ENCODE peak calls at places on chromosomes 7 and 10, in eight cellular contexts. Q is esophagus squamous epithelium; F is CD4-positive, CD25-positive, alpha-beta regulatory T cell; V is astrocyte; K is gastrocnemius medialis; A is HCT116; R is psoas muscle; X is kidney. B is an unnamed sample. For H3K4me1, the result is how much of the 10 kb centered on the place peaks cover.

GRCh38 chr7:51123322-51124021 is 193.1 kb downstream of the COBL start:
- DNase-seq in X (peak), Q (no peak), R (peak), V (peak), A (peak), K (peak), F (peak), B (no peak)

GRCh38 chr7:16603633-16604032 is 41.9 kb downstream of the ANKMY2 start:
- DNase-seq in A (no peak), K (no peak), R (no peak), Q (no peak), X (no peak), V (no peak), F (no peak), B (no peak)

GRCh38 chr10:6011558-6011957 is 34.2 kb upstream of the IL15RA start:
- DNase-seq in A (no peak), R (no peak), X (no peak), V (no peak), Q (no peak), K (no peak), F (peak), B (no peak)

GRCh38 chr7:100835903-100836811 is 8.8 kb upstream of the EPHB4 start:
- DNase-seq in A (no peak), Q (no peak), V (no peak), K (no peak), R (peak), X (peak), F (no peak), B (no peak)

GRCh38 chr10:79425074-79425532 is 20.3 kb downstream of the ZCCHC24 start:
- DNase-seq in Q (no peak), X (peak), R (no peak), A (no peak), K (peak), F (no peak), V (no peak), B (no peak)

GRCh38 chr7:65477326-65477725 is 103.7 kb downstream of the ZNF92 start:
- DNase-seq in K (no peak), Q (no peak), F (no peak), X (no peak), V (no peak), R (no peak), A (peak), B (no peak)

GRCh38 chr7:46432666-46433065 is 511.6 kb upstream of the IGFBP3 start:
- DNase-seq in K (no peak), R (no peak), X (no peak), F (no peak), A (no peak), V (peak), Q (no peak), B (no peak)

GRCh38 chr7:158904599-158904998 is 48.2 kb downstream of the DYNC2I1 start:
- DNase-seq in Q (no peak), X (no peak), V (no peak), R (no peak), K (no peak), A (no peak), F (no peak), B (no peak)

GRCh38 chr7:22842383-22842903 is 19.8 kb upstream of the TOMM7 start:
- DNase-seq in K (peak), X (no peak), Q (no peak), V (no peak), A (no peak), R (no peak), F (no peak), B (no peak)

GRCh38 chr7:148515237-148515636 is 75.3 kb upstream of the C7orf33 start:
- DNase-seq in Q (no peak), A (no peak), X (no peak), V (peak), R (no peak), F (no peak), K (no peak), B (no peak)

GRCh38 chr10:4296165-4296564 is 511.2 kb upstream of the KLF6 start:
- DNase-seq in F (no peak), K (no peak), R (no peak), X (no peak), A (no peak), V (no peak), Q (no peak), B (no peak)

GRCh38 chr7:151565541-151565940 is 45.8 kb upstream of the RHEB start:
- DNase-seq in X (no peak), F (no peak), K (no peak), A (no peak), V (peak), R (no peak), Q (no peak), B (no peak)

GRCh38 chr7:33250421-33250827 is 121.1 kb downstream of the BBS9 start:
- DNase-seq in R (no peak), Q (no peak), F (no peak), K (no peak), A (no peak), V (peak), X (no peak), B (no peak)

GRCh38 chr10:42781893-42782445 is 626 bp upstream of the BMS1 start:
- DNase-seq in A (no peak), V (no peak), R (peak), X (no peak), Q (no peak), K (no peak), F (no peak), B (no peak)

GRCh38 chr7:18762189-18762588 is 266.6 kb downstream of the HDAC9 start:
- DNase-seq in X (no peak), F (no peak), Q (no peak), R (no peak), V (peak), K (no peak), A (no peak), B (no peak)

GRCh38 chr10:95445837-95446347 is 115.3 kb downstream of the SORBS1 start:
- DNase-seq in A (peak), Q (no peak), K (peak), F (peak), R (peak), X (no peak), V (peak), B (no peak)

GRCh38 chr10:131750973-131751826 is 149.6 kb upstream of the PPP2R2D start:
- DNase-seq in F (no peak), V (no peak), K (no peak), Q (no peak), A (no peak), X (peak), R (peak), B (no peak)

GRCh38 chr10:101575580-101576228 is 12.4 kb downstream of the POLL start:
- DNase-seq in R (peak), X (no peak), A (no peak), V (no peak), Q (no peak), F (no peak), K (no peak), B (no peak)

GRCh38 chr10:77892021-77892739 is 34.4 kb downstream of the DLG5 start:
- DNase-seq in A (no peak), K (no peak), X (no peak), V (no peak), R (peak), Q (no peak), F (no peak), B (no peak)

GRCh38 chr10:132742837-132743194 is 43.1 kb downstream of the NKX6-2 start:
- DNase-seq in V (no peak), Q (no peak), X (no peak), R (no peak), A (no peak), F (no peak), K (no peak), B (no peak)

GRCh38 chr7:126026421-126027088 is 1096.9 kb upstream of the POT1 start:
- DNase-seq in F (no peak), R (no peak), K (no peak), A (peak), Q (no peak), X (no peak), V (no peak), B (no peak)

GRCh38 chr7:133436014-133436428 is 183.1 kb downstream of the EXOC4 start:
- DNase-seq in R (no peak), A (no peak), F (no peak), Q (no peak), X (peak), K (no peak), V (peak), B (no peak)

GRCh38 chr10:63492788-63493403 is 27.1 kb upstream of the JMJD1C start:
- DNase-seq in F (no peak), V (no peak), X (no peak), Q (no peak), R (no peak), K (no peak), A (no peak), B (no peak)

GRCh38 chr10:59460601-59461000 is 98.3 kb upstream of the FAM13C start:
- DNase-seq in X (no peak), Q (no peak), F (no peak), V (no peak), K (no peak), A (no peak), R (no peak), B (no peak)

GRCh38 chr7:26789481-26790175 is 74.8 kb downstream of the SKAP2 start:
- DNase-seq in R (no peak), F (no peak), V (no peak), X (no peak), K (no peak), Q (no peak), A (no peak), B (no peak)

GRCh38 chr10:18104223-18104872 is 35.9 kb upstream of the CACNB2 start:
- DNase-seq in A (peak), V (peak), X (no peak), Q (no peak), F (peak), K (no peak), R (peak), B (no peak)

GRCh38 chr7:66047426-66047825 is 28.2 kb upstream of the ASL start:
- DNase-seq in R (no peak), F (no peak), V (peak), K (no peak), A (peak), Q (no peak), X (no peak), B (no peak)

GRCh38 chr7:5526190-5527037 is 102.8 kb upstream of the TNRC18 start:
- DNase-seq in F (peak), K (peak), A (no peak), Q (no peak), R (peak), V (no peak), X (no peak), B (peak)

GRCh38 chr7:100352984-100353684 is 4.8 kb upstream of the PILRB start:
- DNase-seq in V (no peak), Q (no peak), K (no peak), A (no peak), F (no peak), R (peak), X (no peak), B (no peak)

GRCh38 chr10:49395741-49396665 is at the start of gene DRGX:
- DNase-seq in X (no peak), Q (no peak), V (no peak), K (no peak), R (no peak), A (no peak), F (no peak), B (no peak)

GRCh38 chr10:51368943-51369342 is 294.7 kb downstream of the PRKG1 start:
- DNase-seq in A (no peak), F (no peak), R (no peak), V (no peak), X (no peak), Q (no peak), K (no peak), B (no peak)
- H3K4me3 ChIP-seq in A (no peak), F (no peak), R (no peak), V (no peak), X (no peak), Q (no peak), K (no peak), B (no peak)

DNA sequence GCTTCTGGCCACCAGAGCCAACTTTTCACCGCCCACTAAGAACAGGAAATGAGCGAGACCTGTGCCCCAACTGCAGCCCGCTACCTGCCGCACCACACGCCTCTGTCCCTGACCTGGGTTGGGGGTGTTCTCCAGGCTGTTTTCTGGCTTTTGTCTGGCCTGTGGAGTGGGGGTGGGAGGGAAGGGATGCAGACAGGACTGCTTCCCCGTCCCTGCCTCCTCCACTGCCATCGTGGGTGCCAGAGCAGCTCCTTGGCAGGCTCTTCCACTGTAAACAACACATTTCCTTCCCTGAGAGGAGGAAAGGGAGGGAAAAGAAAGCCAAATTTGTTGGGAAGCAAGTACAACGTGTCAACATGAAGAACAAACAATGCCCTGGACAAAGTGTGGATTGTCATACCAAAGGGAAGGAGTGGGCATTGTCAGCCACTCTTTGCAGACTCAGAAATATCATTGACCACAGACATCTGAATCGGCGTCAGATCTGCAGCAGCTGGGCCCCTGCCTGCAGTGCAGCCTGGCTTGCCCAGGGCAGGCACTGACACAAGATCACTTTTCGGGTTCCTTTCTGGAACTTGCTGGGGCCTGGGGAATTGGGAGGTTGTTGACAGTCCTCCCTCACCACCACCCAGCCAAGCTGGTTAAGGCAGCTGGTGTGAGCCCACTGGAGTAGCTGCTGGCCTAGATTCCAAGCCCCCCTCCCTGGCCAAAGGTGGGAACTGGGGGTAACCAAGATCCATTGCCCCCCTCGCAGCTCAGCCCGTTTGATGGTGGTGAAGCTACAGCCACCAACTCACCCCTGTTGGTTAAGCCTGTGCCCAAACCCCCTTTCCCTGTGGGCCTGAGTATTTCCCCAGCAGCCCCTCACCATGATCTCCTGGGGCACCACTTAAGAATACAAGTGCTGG is 22.6 kb upstream of the TRIM8 start:
- DNase-seq in A (no peak), X (peak), R (peak), K (no peak), Q (no peak), F (peak), V (peak), B (no peak)
- H3K4me1 ChIP-seq in A (under half), X (under half), R (half or more), K (half or more), Q (half or more), F (under half), V (under half), B (under half)

GRCh38 chr7:28804157-28804556 is 154.0 kb downstream of the TRIL start:
- DNase-seq in F (no peak), A (no peak), Q (no peak), R (no peak), K (no peak), X (peak), V (no peak), B (no peak)

GRCh38 chr7:28806841-28807240 is 151.3 kb downstream of the TRIL start:
- DNase-seq in V (peak), X (no peak), Q (no peak), A (no peak), K (no peak), R (no peak), F (no peak), B (no peak)

GRCh38 chr7:28804990-28805389 is 153.1 kb downstream of the TRIL start:
- DNase-seq in V (peak), R (no peak), A (no peak), Q (no peak), K (no peak), F (no peak), X (no peak), B (no peak)

GRCh38 chr7:28808786-28809533 is 149.2 kb downstream of the TRIL start:
- DNase-seq in V (peak), X (peak), A (no peak), Q (peak), K (no peak), R (peak), F (no peak), B (no peak)

DNA sequence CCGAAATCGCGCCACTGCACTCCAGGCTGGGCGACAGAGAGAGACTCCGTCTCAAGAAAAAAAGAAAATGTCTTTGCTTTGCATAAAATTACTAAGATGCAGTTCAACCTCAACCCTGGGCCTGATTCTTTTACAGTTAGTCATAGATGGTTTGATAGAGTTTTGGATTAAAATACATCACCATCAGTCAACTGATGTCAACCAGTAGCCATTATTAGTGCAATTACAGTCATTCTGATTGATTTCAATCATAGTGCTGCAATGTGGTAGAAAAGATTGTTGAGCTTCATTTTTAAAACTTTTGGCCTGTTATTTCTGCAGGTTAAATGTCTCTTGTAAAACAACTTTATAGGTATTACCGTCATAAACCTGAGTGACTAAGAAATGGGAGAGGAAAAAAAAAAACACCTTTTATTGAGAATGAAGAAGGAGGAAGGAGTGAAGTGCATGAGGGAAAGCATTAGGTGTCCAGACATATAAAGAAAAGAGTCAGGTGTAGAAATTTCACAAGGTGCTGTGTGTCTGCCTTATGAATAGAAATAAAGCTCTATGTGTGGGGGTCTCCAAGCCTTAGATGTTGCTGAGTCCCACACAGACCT is 150.6 kb downstream of the TRIL start:
- DNase-seq in F (no peak), V (peak), Q (no peak), K (no peak), X (no peak), R (no peak), A (no peak), B (no peak)
- H3K4me3 ChIP-seq in F (no peak), V (no peak), Q (no peak), K (no peak), X (no peak), R (no peak), A (no peak), B (no peak)

GRCh38 chr10:57925045-57925444 is 342.6 kb downstream of the IPMK start:
- DNase-seq in K (no peak), Q (no peak), R (no peak), F (no peak), A (no peak), X (no peak), V (peak), B (no peak)

GRCh38 chr10:57917019-57917418 is 350.7 kb downstream of the IPMK start:
- DNase-seq in R (no peak), F (no peak), V (no peak), K (no peak), X (no peak), A (no peak), Q (no peak), B (no peak)

GRCh38 chr10:57919864-57920263 is 347.8 kb downstream of the IPMK start:
- DNase-seq in V (no peak), R (no peak), F (no peak), X (no peak), A (no peak), Q (no peak), K (no peak), B (no peak)

GRCh38 chr10:57921140-57921539 is 346.6 kb downstream of the IPMK start:
- DNase-seq in Q (no peak), X (no peak), R (no peak), A (no peak), V (no peak), F (no peak), K (no peak), B (no peak)
- H3K4me1 ChIP-seq in Q (under half), X (under half), R (under half), A (under half), V (under half), F (under half), K (under half), B (under half)

B was measured in CD8-positive, alpha-beta memory T cell.